ENCODE peak calls at places on chromosomes 16 and 17, in nine cellular contexts. V is mucosa of descending colon, E is A549, Y is PC-3, N is breast epithelium, Q is fibroblast of pulmonary artery, D is cardiac fibroblast, H is fibroblast of the aortic adventitia, C is cardiac muscle cell. P is an unnamed sample.

GRCh38 chr17:17305282-17305801 is 2.2 kb downstream of the NT5M start:
- DNase-seq in V (peak), E (no peak), Y (no peak), N (no peak), Q (no peak), D (no peak), H (no peak), C (peak), P (no peak)

GRCh38 chr17:29592850-29593545 is at the start of gene ANKRD13B:
- DNase-seq in V (peak), E (peak), Y (no peak), N (no peak), Q (no peak), D (no peak), H (no peak), C (no peak), P (no peak)

GRCh38 chr17:14061666-14062560 is 7.4 kb upstream of the COX10 start:
- DNase-seq in V (no peak), E (no peak), Y (peak), N (no peak), Q (peak), D (peak), H (peak), C (peak), P (peak)

GRCh38 chr17:39138416-39139136 is 12.9 kb downstream of the PLXDC1 start:
- DNase-seq in V (no peak), E (no peak), Y (no peak), N (no peak), Q (no peak), D (no peak), H (no peak), C (no peak), P (peak)

GRCh38 chr16:48052731-48053130 is 103.1 kb downstream of the ABCC12 start:
- DNase-seq in V (no peak), E (no peak), Y (no peak), N (no peak), Q (no peak), D (no peak), H (no peak), C (no peak), P (no peak)

GRCh38 chr17:77451894-77452852 is 311.4 kb downstream of the SEC14L1 start:
- DNase-seq in V (peak), E (no peak), Y (no peak), N (peak), Q (peak), D (peak), H (peak), C (peak), P (peak)

GRCh38 chr17:75315541-75316243 is 26.5 kb upstream of the SLC25A19 start:
- DNase-seq in V (no peak), E (no peak), Y (no peak), N (no peak), Q (no peak), D (no peak), H (peak), C (no peak), P (no peak)

GRCh38 chr16:14434860-14435259 is 195.2 kb downstream of the PARN start:
- DNase-seq in V (no peak), E (no peak), Y (no peak), N (no peak), Q (no peak), D (no peak), H (no peak), C (no peak), P (no peak)

GRCh38 chr17:68749742-68750562 is 148.8 kb upstream of the FAM20A start:
- DNase-seq in V (no peak), E (no peak), Y (no peak), N (no peak), Q (no peak), D (peak), H (no peak), C (no peak), P (no peak)

GRCh38 chr17:4594406-4595349 is 10.3 kb downstream of the SMTNL2 start:
- DNase-seq in V (peak), E (no peak), Y (no peak), N (no peak), Q (no peak), D (no peak), H (no peak), C (no peak), P (no peak)

GRCh38 chr16:84751947-84752346 is 52.1 kb downstream of the USP10 start:
- DNase-seq in V (no peak), E (no peak), Y (peak), N (no peak), Q (peak), D (no peak), H (no peak), C (no peak), P (peak)

GRCh38 chr17:38885728-38886642 is 16.1 kb downstream of the LASP1 start:
- DNase-seq in V (no peak), E (no peak), Y (no peak), N (no peak), Q (no peak), D (no peak), H (peak), C (peak), P (peak)

GRCh38 chr17:19686400-19687090 is 29.8 kb downstream of the SLC47A2 start:
- DNase-seq in V (no peak), E (no peak), Y (no peak), N (no peak), Q (no peak), D (no peak), H (no peak), C (no peak), P (no peak)

GRCh38 chr17:73630957-73631595 is 13.2 kb downstream of the SDK2 start:
- DNase-seq in V (no peak), E (no peak), Y (no peak), N (no peak), Q (no peak), D (no peak), H (no peak), C (no peak), P (no peak)

GRCh38 chr16:84411768-84412167 is 43.4 kb downstream of the ATP2C2 start:
- DNase-seq in V (no peak), E (no peak), Y (no peak), N (no peak), Q (no peak), D (no peak), H (no peak), C (no peak), P (no peak)

GRCh38 chr16:22813223-22813945 is 578 bp upstream of the HS3ST2 start:
- DNase-seq in V (peak), E (no peak), Y (peak), N (no peak), Q (peak), D (peak), H (peak), C (peak), P (peak)

GRCh38 chr17:42535400-42536047 is 517 bp upstream of the NAGLU start:
- DNase-seq in V (no peak), E (no peak), Y (no peak), N (no peak), Q (no peak), D (no peak), H (no peak), C (no peak), P (no peak)

GRCh38 chr17:72481572-72481971 is 360.8 kb downstream of the SOX9 start:
- DNase-seq in V (no peak), E (no peak), Y (no peak), N (no peak), Q (no peak), D (no peak), H (no peak), C (no peak), P (no peak)

GRCh38 chr17:10058924-10059683 is 139.3 kb downstream of the GAS7 start:
- DNase-seq in V (no peak), E (no peak), Y (no peak), N (no peak), Q (no peak), D (no peak), H (no peak), C (no peak), P (no peak)

GRCh38 chr17:75994802-75995350 is 5.8 kb upstream of the CDK3 start:
- DNase-seq in V (no peak), E (no peak), Y (no peak), N (no peak), Q (no peak), D (no peak), H (no peak), C (no peak), P (no peak)

GRCh38 chr17:55632893-55633292 is 89.8 kb downstream of the TMEM100 start:
- DNase-seq in V (no peak), E (no peak), Y (no peak), N (no peak), Q (peak), D (peak), H (peak), C (peak), P (peak)

GRCh38 chr17:28471127-28471453 is 2.4 kb upstream of the SLC13A2 start:
- DNase-seq in V (no peak), E (no peak), Y (no peak), N (no peak), Q (no peak), D (no peak), H (no peak), C (no peak), P (no peak)

GRCh38 chr16:3282103-3282746 is 1.1 kb upstream of the ZNF263 start:
- DNase-seq in V (no peak), E (no peak), Y (peak), N (no peak), Q (no peak), D (no peak), H (no peak), C (peak), P (no peak)

GRCh38 chr17:78378225-78379133 is at the start of gene PGS1:
- DNase-seq in V (peak), E (peak), Y (peak), N (peak), Q (peak), D (peak), H (peak), C (peak), P (peak)

GRCh38 chr17:45384800-45385262 is 47.8 kb downstream of the ARHGAP27 start:
- DNase-seq in V (no peak), E (no peak), Y (no peak), N (no peak), Q (no peak), D (no peak), H (no peak), C (no peak), P (no peak)

GRCh38 chr16:88301431-88301830 is 81.3 kb upstream of the ZNF469 start:
- DNase-seq in V (no peak), E (no peak), Y (no peak), N (no peak), Q (no peak), D (no peak), H (no peak), C (no peak), P (no peak)

GRCh38 chr17:17403899-17404576 is 72.8 kb upstream of the MED9 start:
- DNase-seq in V (peak), E (no peak), Y (no peak), N (no peak), Q (no peak), D (no peak), H (no peak), C (no peak), P (no peak)

GRCh38 chr16:2173916-2174315 is 18.3 kb downstream of the TRAF7 start:
- DNase-seq in V (no peak), E (no peak), Y (no peak), N (no peak), Q (no peak), D (no peak), H (no peak), C (no peak), P (no peak)

GRCh38 chr16:14497245-14498082 is 132.6 kb downstream of the PARN start:
- DNase-seq in V (no peak), E (no peak), Y (no peak), N (no peak), Q (no peak), D (no peak), H (no peak), C (no peak), P (no peak)

GRCh38 chr16:88882358-88883030 is 16.0 kb upstream of the PABPN1L start:
- DNase-seq in V (peak), E (peak), Y (peak), N (no peak), Q (no peak), D (no peak), H (no peak), C (no peak), P (no peak)

GRCh38 chr16:13331918-13332317 is 430.5 kb downstream of the SHISA9 start:
- DNase-seq in V (no peak), E (no peak), Y (no peak), N (no peak), Q (no peak), D (no peak), H (no peak), C (no peak), P (no peak)

GRCh38 chr16:12091569-12092346 is 115.2 kb downstream of the SNX29 start:
- DNase-seq in V (no peak), E (no peak), Y (peak), N (peak), Q (no peak), D (no peak), H (no peak), C (no peak), P (no peak)

GRCh38 chr17:48542114-48542955 is 2.6 kb downstream of the HOXB2 start:
- DNase-seq in V (no peak), E (no peak), Y (no peak), N (no peak), Q (peak), D (peak), H (no peak), C (peak), P (no peak)

GRCh38 chr16:64615647-64616280 is 506.1 kb downstream of the CDH11 start:
- DNase-seq in V (peak), E (no peak), Y (no peak), N (no peak), Q (no peak), D (peak), H (no peak), C (peak), P (peak)

GRCh38 chr17:41326173-41327145 is 10.9 kb upstream of the KRTAP17-1 start:
- DNase-seq in V (no peak), E (no peak), Y (no peak), N (no peak), Q (no peak), D (no peak), H (no peak), C (no peak), P (no peak)

GRCh38 chr16:30416624-30417298 is 9.4 kb downstream of the ZNF771 start:
- DNase-seq in V (no peak), E (no peak), Y (no peak), N (no peak), Q (no peak), D (no peak), H (no peak), C (no peak), P (no peak)

GRCh38 chr17:31571124-31571892 is 179.8 kb downstream of the RAB11FIP4 start:
- DNase-seq in V (peak), E (peak), Y (peak), N (peak), Q (peak), D (peak), H (peak), C (peak), P (peak)

GRCh38 chr17:19996502-19996901 is 12.7 kb upstream of the SPECC1 start:
- DNase-seq in V (no peak), E (no peak), Y (no peak), N (no peak), Q (peak), D (no peak), H (no peak), C (peak), P (no peak)

GRCh38 chr17:36934759-36935630 is 2.3 kb upstream of the LHX1 start:
- DNase-seq in V (no peak), E (peak), Y (no peak), N (no peak), Q (no peak), D (no peak), H (no peak), C (peak), P (no peak)

GRCh38 chr17:36937001-36937960 is at the start of gene LHX1:
- DNase-seq in V (no peak), E (no peak), Y (no peak), N (no peak), Q (no peak), D (no peak), H (no peak), C (no peak), P (no peak)

GRCh38 chr17:36935681-36936454 is 1.4 kb upstream of the LHX1 start:
- DNase-seq in V (peak), E (peak), Y (no peak), N (no peak), Q (no peak), D (no peak), H (no peak), C (no peak), P (no peak)

GRCh38 chr17:36937961-36938565 is 788 bp downstream of the LHX1 start:
- DNase-seq in V (no peak), E (no peak), Y (no peak), N (no peak), Q (peak), D (peak), H (peak), C (peak), P (no peak)

DNA sequence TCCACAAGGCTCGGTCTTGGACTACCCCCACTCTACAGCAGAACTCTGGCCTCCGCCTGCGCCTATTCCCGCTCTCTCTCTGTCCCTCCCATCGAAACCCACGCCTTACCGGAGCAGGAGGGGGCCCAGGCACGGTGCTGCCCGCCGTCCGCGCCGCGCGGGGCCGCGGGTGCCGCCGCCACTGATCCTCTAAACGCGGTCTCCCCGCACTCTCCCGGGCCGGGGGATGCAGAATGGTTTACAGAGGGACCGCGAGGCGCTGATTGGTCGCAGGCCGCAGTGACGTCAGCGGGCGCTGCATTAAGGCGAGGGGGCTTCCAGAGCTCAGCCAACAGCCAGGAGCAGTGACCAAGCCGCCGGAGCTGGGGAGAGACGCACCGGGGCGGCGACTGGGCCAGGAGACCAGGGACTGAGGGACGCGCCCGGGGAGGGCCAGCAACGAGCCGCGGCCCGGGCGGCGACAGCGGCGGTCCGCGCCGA is 780 bp upstream of the LHX1 start:
- DNase-seq in V (no peak), E (no peak), Y (no peak), N (no peak), Q (no peak), D (no peak), H (no peak), C (no peak), P (no peak)
- H3K4me3 ChIP-seq in V (no peak), E (peak), Y (no peak), N (no peak), Q (no peak), D (peak), H (no peak), C (peak), P (no peak)

DNA sequence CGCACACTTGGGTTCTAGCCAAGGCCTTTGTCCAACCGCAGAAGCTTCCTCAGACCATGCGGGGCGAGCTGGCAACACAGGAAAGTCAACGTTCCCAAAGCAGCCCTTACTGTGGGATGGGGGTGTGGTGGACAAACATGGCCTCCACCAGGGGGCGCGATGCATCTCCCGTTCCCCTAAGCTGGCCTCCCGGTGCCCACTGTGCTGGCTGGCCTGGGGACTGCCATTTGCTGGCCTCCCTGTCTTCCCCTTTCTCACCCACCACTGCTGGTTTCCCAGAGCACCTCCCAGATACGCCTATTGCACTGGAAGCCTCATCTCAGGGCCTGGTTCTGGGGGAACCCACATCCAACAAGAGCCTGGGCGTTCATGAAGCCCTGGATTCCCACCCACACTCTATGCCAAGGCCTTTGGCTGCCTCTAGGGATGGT is 145.3 kb downstream of the IRF8 start:
- DNase-seq in V (no peak), E (peak), Y (peak), N (no peak), Q (peak), D (peak), H (peak), C (peak), P (peak)
- TF ChIP-seq CTCF in V (no peak), E (peak), Y (peak), N (no peak), Q (peak), D (peak), H (peak), C (peak), P (peak)

DNA sequence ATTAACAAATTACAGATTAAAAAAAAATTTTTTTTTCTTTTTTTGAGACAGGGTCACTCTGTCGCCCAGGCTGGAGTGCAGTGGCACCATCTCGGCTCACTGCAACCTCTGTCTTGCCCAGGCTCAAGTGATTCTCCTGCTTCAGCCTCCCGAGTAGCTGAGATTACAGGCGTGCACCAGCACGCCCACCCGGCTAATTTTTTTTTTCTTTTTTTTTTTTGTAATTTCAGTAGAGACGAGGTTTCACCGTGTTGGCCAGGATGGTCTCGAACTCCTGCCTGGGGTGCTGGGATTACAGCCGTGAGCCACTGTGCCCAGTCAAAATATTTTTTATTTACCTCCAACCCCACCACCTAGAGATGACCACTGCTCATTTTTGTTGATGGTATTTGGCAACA is 25.5 kb downstream of the ACTG1 start:
- DNase-seq in V (no peak), E (no peak), Y (no peak), N (no peak), Q (no peak), D (no peak), H (no peak), C (no peak), P (no peak)
- H3K4me3 ChIP-seq in V (no peak), E (peak), Y (peak), N (no peak), Q (no peak), D (no peak), H (no peak), C (no peak), P (no peak)

GRCh38 chr17:58631523-58632323 is 60.1 kb downstream of the TEX14 start:
- DNase-seq in V (peak), E (peak), Y (peak), N (peak), Q (peak), D (peak), H (peak), C (peak), P (peak)
- TF ChIP-seq CTCF in V (peak), E (peak), Y (peak), N (peak), Q (peak), D (peak), H (peak), C (peak), P (no peak)

DNA sequence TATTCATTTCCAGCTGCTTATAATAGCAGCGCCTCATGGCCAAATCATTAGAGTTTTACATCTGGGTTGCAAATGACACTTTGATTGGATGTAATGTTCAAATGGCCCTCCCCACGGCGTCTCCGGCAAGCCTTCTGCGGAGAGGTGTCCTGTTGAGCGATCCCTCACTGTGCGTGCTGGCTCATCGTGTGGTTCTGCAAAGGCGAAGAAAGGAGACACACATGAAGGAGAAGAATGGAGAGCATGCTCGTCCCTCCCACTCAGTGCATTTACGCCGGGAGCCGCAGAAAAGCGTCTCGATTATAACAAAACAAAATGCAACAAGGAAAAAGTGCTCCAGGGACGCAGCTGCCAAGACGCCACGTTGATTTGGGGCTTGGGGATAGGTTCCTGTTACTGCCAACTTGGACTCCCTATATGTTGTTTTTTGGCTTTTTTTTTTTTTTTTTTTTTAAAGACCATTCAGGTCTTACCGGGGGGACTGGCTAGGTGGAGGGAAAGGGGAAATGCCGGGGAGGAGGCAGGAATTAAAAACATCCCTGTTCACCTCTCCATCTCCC is 117.6 kb downstream of the C16orf78 start:
- DNase-seq in V (no peak), E (no peak), Y (no peak), N (peak), Q (no peak), D (no peak), H (no peak), C (no peak), P (no peak)
- H3K4me3 ChIP-seq in V (no peak), E (no peak), Y (no peak), N (no peak), Q (no peak), D (no peak), H (no peak), C (no peak), P (no peak)

GRCh38 chr16:55056585-55057520 is 126.2 kb downstream of the IRX5 start:
- DNase-seq in V (peak), E (peak), Y (no peak), N (no peak), Q (no peak), D (no peak), H (no peak), C (peak), P (no peak)
- TF ChIP-seq CTCF in V (no peak), E (no peak), Y (no peak), N (no peak), Q (no peak), D (no peak), H (no peak), C (peak), P (no peak)

P was measured in astrocyte of the spinal cord.